ENCODE peak calls at places on chromosomes 12 and 14, in five cellular contexts. Z is body of pancreas, D is adrenal gland, V is GM12878, B is IMR-90. A is an unnamed sample.

GRCh38 chr12:4293299-4293941 is 19.9 kb downstream of the CCND2 start:
- DNase-seq in Z (no peak), D (no peak), V (no peak), B (no peak), A (no peak)

GRCh38 chr14:50964683-50965390 is 20.6 kb upstream of the PYGL start:
- DNase-seq in Z (peak), D (peak), V (no peak), B (peak), A (peak)

GRCh38 chr12:93530358-93530757 is 42.1 kb upstream of the SOCS2 start:
- DNase-seq in Z (no peak), D (no peak), V (no peak), B (peak), A (no peak)

GRCh38 chr12:51150777-51151176 is 22.2 kb downstream of the TFCP2 start:
- DNase-seq in Z (no peak), D (no peak), V (no peak), B (no peak), A (no peak)

GRCh38 chr14:97688626-97689336 is 891.6 kb downstream of the VRK1 start:
- DNase-seq in Z (no peak), D (no peak), V (no peak), B (no peak), A (no peak)

GRCh38 chr12:6110006-6110405 is 14.5 kb downstream of the VWF start:
- DNase-seq in Z (no peak), D (no peak), V (no peak), B (peak), A (no peak)

GRCh38 chr14:39433452-39433813 is 1.2 kb upstream of the FBXO33 start:
- DNase-seq in Z (no peak), D (no peak), V (no peak), B (no peak), A (no peak)

GRCh38 chr14:50260072-50260471 is 28.7 kb upstream of the SOS2 start:
- DNase-seq in Z (no peak), D (no peak), V (no peak), B (no peak), A (no peak)

GRCh38 chr14:36661506-36662257 is at the start of gene PAX9:
- DNase-seq in Z (peak), D (peak), V (peak), B (peak), A (peak)

GRCh38 chr14:77616133-77616453 is 344 bp downstream of the SPTLC2 start:
- DNase-seq in Z (no peak), D (no peak), V (no peak), B (no peak), A (peak)

GRCh38 chr12:78290606-78291345 is 460.1 kb downstream of the NAV3 start:
- DNase-seq in Z (no peak), D (no peak), V (no peak), B (peak), A (no peak)

GRCh38 chr14:30710870-30711269 is 88.8 kb downstream of the SCFD1 start:
- DNase-seq in Z (no peak), D (no peak), V (no peak), B (peak), A (no peak)
- H3K27ac ChIP-seq in Z (no peak), D (no peak), V (no peak), B (no peak), A (no peak)

DNA sequence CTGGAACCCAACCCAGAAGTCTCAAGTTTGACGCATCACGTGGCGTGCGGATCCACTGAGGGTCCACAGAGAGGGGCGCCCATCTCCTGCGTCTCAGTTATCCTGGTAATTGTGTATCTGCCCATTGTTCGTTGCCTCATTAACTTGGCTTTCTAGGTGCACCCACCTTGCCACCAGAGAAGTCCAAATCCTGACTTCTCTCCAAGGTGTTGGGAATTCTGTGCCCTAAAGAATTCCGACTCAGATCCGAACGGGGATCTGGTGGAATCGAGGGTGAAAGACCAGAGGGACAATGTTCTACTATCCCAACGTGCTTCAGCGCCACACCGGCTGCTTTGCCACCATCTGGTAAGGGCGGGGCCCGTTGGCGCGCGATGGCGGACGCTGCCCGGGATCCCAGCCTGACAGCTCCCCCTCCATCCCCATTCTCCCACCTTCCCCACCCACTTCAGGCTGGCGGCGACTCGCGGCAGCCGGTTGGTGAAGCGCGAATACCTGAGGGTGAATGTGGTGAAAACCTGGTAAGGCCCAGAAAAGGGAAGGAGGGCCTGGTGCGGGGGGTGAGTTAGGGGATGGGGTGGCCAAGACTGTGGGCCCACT is 481 bp downstream of the REC8 start:
- DNase-seq in Z (no peak), D (no peak), V (no peak), B (no peak), A (no peak)
- H3K4me3 ChIP-seq in Z (no peak), D (no peak), V (peak), B (no peak), A (peak)

GRCh38 chr14:21086908-21087293 is 11.6 kb downstream of the ZNF219 start:
- DNase-seq in Z (no peak), D (no peak), V (no peak), B (no peak), A (no peak)

GRCh38 chr14:21088687-21089086 is 9.8 kb downstream of the ZNF219 start:
- DNase-seq in Z (no peak), D (no peak), V (no peak), B (no peak), A (no peak)

GRCh38 chr14:21084988-21085853 is 13.2 kb downstream of the ZNF219 start:
- DNase-seq in Z (peak), D (peak), V (no peak), B (peak), A (no peak)

GRCh38 chr14:21089271-21089670 is 9.2 kb downstream of the ZNF219 start:
- DNase-seq in Z (no peak), D (no peak), V (no peak), B (no peak), A (no peak)

GRCh38 chr14:21087294-21088091 is 11.0 kb downstream of the ZNF219 start:
- DNase-seq in Z (peak), D (peak), V (no peak), B (peak), A (no peak)
- TF ChIP-seq POLR2A in Z (no peak), D (no peak), V (no peak), B (peak), A (no peak)

DNA sequence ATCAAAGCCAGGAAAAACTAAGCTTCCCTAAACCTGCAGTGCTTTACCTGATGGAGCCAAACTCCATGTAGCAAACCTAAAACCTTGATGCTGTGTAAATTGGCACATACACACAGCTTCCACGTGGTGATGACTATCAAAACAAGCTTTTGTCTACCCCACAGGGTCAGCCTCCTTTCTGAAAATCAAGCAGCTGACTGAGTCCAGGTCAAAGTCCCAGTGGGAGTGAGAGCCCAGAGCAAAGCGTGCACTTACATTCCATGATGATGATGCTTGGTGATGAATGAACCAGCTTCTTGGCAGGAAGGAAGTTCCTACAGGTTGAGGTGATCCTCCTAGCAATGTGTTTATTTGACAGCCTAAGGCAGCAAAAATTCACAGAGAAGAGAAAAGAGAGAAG is 630.0 kb upstream of the TBX3 start:
- DNase-seq in Z (no peak), D (no peak), V (no peak), B (peak), A (no peak)
- H3K27ac ChIP-seq in Z (no peak), D (no peak), V (no peak), B (no peak), A (no peak)

A was measured in testis.